ENCODE peak calls at places on chromosomes 7 and 10, in nine cellular contexts. Q, J, K, T, B, Y, O, G and Z are unnamed samples.

GRCh38 chr7:129807863-129808262 is 144.9 kb downstream of the UBE2H start:
- DNase-seq in Q (no peak), J (no peak), K (no peak), T (no peak), B (no peak), Y (no peak), O (no peak), G (peak), Z (no peak)

GRCh38 chr7:128672927-128673517 is 930 bp downstream of the GARIN1A start:
- DNase-seq in Q (no peak), J (peak), K (no peak), T (no peak), B (peak), Y (peak), O (peak), G (peak), Z (no peak)

GRCh38 chr10:85918371-85918770 is 448.2 kb downstream of the GRID1 start:
- DNase-seq in Q (no peak), J (no peak), K (no peak), T (no peak), B (no peak), Y (no peak), O (no peak), G (no peak), Z (no peak)

GRCh38 chr10:85544956-85545355 is 821.6 kb downstream of the GRID1 start:
- DNase-seq in Q (no peak), J (no peak), K (no peak), T (no peak), B (no peak), Y (no peak), O (no peak), G (peak), Z (no peak)

GRCh38 chr10:66349076-66349475 is 576.8 kb upstream of the LRRTM3 start:
- DNase-seq in Q (no peak), J (no peak), K (no peak), T (no peak), B (peak), Y (no peak), O (no peak), G (peak), Z (no peak)

GRCh38 chr10:58179238-58179637 is 88.5 kb downstream of the IPMK start:
- DNase-seq in Q (no peak), J (no peak), K (no peak), T (no peak), B (no peak), Y (no peak), O (no peak), G (no peak), Z (no peak)

GRCh38 chr7:95660023-95660434 is 63.7 kb upstream of the PDK4 start:
- DNase-seq in Q (no peak), J (no peak), K (no peak), T (no peak), B (no peak), Y (no peak), O (no peak), G (no peak), Z (no peak)

GRCh38 chr10:21427804-21428481 is 97.5 kb downstream of the SKIDA1 start:
- DNase-seq in Q (no peak), J (peak), K (no peak), T (no peak), B (no peak), Y (no peak), O (no peak), G (no peak), Z (no peak)

GRCh38 chr10:129023057-129023456 is 444.0 kb upstream of the MGMT start:
- DNase-seq in Q (no peak), J (no peak), K (no peak), T (no peak), B (no peak), Y (no peak), O (no peak), G (peak), Z (no peak)

GRCh38 chr7:1121476-1121875 is 33.6 kb downstream of the GPER1 start:
- DNase-seq in Q (no peak), J (no peak), K (no peak), T (peak), B (no peak), Y (no peak), O (no peak), G (peak), Z (no peak)

GRCh38 chr10:116740971-116741370 is 1.4 kb downstream of the HSPA12A start:
- DNase-seq in Q (no peak), J (no peak), K (no peak), T (no peak), B (peak), Y (no peak), O (no peak), G (no peak), Z (no peak)

GRCh38 chr7:123637203-123637602 is 18.5 kb upstream of the LMOD2 start:
- DNase-seq in Q (no peak), J (no peak), K (no peak), T (no peak), B (no peak), Y (no peak), O (no peak), G (peak), Z (no peak)

GRCh38 chr10:6567203-6567703 is 12.8 kb downstream of the PRKCQ start:
- DNase-seq in Q (no peak), J (no peak), K (no peak), T (no peak), B (no peak), Y (no peak), O (no peak), G (no peak), Z (no peak)

GRCh38 chr7:9349625-9350024 is 916.2 kb downstream of the NXPH1 start:
- DNase-seq in Q (no peak), J (no peak), K (no peak), T (no peak), B (no peak), Y (no peak), O (no peak), G (no peak), Z (no peak)

GRCh38 chr7:152894295-152895170 is 135.0 kb downstream of the ACTR3B start:
- DNase-seq in Q (no peak), J (peak), K (no peak), T (no peak), B (peak), Y (peak), O (peak), G (peak), Z (no peak)

GRCh38 chr10:70324341-70324861 is 40.6 kb upstream of the NPFFR1 start:
- DNase-seq in Q (no peak), J (no peak), K (no peak), T (no peak), B (peak), Y (no peak), O (no peak), G (peak), Z (no peak)

GRCh38 chr7:73976761-73977625 is 51.0 kb upstream of the ELN start:
- DNase-seq in Q (no peak), J (peak), K (no peak), T (no peak), B (no peak), Y (no peak), O (no peak), G (peak), Z (no peak)

GRCh38 chr10:103451091-103451801 is 924 bp downstream of the CALHM2 start:
- DNase-seq in Q (peak), J (no peak), K (peak), T (peak), B (no peak), Y (peak), O (peak), G (no peak), Z (peak)
- H3K4me3 ChIP-seq in Q (peak), J (no peak), K (peak), T (peak), B (no peak), Y (peak), O (peak), G (no peak), Z (no peak)

GRCh38 chr10:63866075-63866746 is 345.0 kb downstream of the REEP3 start:
- DNase-seq in Q (peak), J (peak), K (no peak), T (no peak), B (peak), Y (peak), O (peak), G (peak), Z (peak)

GRCh38 chr10:63862860-63863259 is 341.7 kb downstream of the REEP3 start:
- DNase-seq in Q (no peak), J (no peak), K (no peak), T (no peak), B (no peak), Y (no peak), O (no peak), G (no peak), Z (no peak)

GRCh38 chr10:63865210-63865609 is 344.0 kb downstream of the REEP3 start:
- DNase-seq in Q (no peak), J (no peak), K (no peak), T (no peak), B (no peak), Y (no peak), O (no peak), G (peak), Z (no peak)

DNA sequence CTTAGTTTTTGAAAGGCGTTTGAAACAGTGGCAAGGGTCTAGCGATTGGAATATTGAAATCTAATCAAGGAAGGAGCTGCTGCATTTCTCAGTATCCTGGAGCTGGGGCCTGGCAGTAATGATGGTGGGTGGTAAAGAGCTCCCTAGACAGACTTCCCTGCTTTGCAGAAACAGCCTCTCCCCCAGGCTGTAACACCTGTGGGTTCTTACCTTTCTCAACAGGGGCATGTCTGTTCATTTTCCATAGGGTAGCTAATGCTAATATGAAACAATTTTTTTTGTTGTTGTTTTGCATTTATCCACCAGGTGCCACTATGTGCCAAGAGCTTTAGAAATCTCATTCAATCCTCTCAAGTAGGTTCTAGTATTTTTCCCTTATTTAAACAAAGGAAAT is 345.5 kb downstream of the REEP3 start:
- DNase-seq in Q (no peak), J (peak), K (no peak), T (no peak), B (peak), Y (peak), O (peak), G (no peak), Z (no peak)
- H3K4me3 ChIP-seq in Q (no peak), J (no peak), K (no peak), T (no peak), B (no peak), Y (no peak), O (no peak), G (no peak), Z (no peak)

GRCh38 chr10:121611431-121612159 is 13.4 kb upstream of the FGFR2 start:
- DNase-seq in Q (no peak), J (no peak), K (no peak), T (no peak), B (no peak), Y (no peak), O (no peak), G (no peak), Z (no peak)

GRCh38 chr10:121609426-121610380 is 11.5 kb upstream of the FGFR2 start:
- DNase-seq in Q (no peak), J (no peak), K (no peak), T (no peak), B (no peak), Y (no peak), O (no peak), G (peak), Z (no peak)

GRCh38 chr10:121610798-121611325 is 12.6 kb upstream of the FGFR2 start:
- DNase-seq in Q (no peak), J (no peak), K (no peak), T (no peak), B (no peak), Y (no peak), O (no peak), G (peak), Z (no peak)

GRCh38 chr10:121607310-121608055 is 9.2 kb upstream of the FGFR2 start:
- DNase-seq in Q (no peak), J (no peak), K (no peak), T (no peak), B (no peak), Y (no peak), O (no peak), G (no peak), Z (no peak)

DNA sequence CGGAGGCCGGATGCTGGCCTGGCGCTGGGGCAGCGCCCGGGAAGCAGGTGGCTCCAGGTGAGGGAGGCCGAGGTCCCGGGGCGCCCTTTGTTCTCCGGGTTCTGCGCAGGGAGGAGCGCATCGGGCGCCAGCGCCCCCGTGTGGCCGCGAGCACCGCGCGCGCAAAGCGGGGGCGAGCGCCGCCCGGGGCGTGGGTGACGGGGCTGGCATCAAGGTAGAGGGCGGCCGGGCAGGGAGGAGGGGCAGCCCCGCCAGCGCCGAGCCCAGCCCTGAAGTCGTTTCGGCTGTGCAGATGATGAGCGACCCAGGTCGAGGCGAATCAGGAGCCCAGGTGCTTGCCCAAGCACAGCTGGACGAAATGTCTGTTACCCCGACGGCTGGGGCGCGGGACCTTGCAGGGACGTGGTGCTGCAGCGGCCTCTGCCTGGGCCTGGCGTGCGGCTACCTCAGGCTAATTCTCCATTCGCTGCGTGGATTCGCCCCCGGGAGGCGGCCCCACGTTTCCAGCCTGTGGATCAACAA is 10.5 kb upstream of the FGFR2 start:
- DNase-seq in Q (peak), J (peak), K (no peak), T (peak), B (peak), Y (peak), O (no peak), G (peak), Z (peak)
- H3K4me3 ChIP-seq in Q (no peak), J (no peak), K (no peak), T (no peak), B (peak), Y (peak), O (no peak), G (no peak), Z (no peak)

GRCh38 chr10:122112021-122112616 is 123.2 kb downstream of the TACC2 start:
- DNase-seq in Q (no peak), J (peak), K (no peak), T (no peak), B (no peak), Y (no peak), O (no peak), G (no peak), Z (no peak)
- H3K4me3 ChIP-seq in Q (no peak), J (peak), K (no peak), T (no peak), B (peak), Y (peak), O (peak), G (peak), Z (no peak)